ENCODE peak calls at places on chromosomes 11 and 22, in seven cellular contexts. M is CD8-positive, alpha-beta memory T cell; W is kidney epithelial cell; B is naive thymus-derived CD4-positive, alpha-beta T cell; P is psoas muscle; U is HepG2; K is CD4-positive, CD25-positive, alpha-beta regulatory T cell. D is an unnamed sample. For H3K36me3, the result is how much of the 10 kb centered on the place peaks cover.

GRCh38 chr11:75420224-75421034 is 12.6 kb downstream of the KLHL35 start:
- DNase-seq in M (no peak), W (no peak), B (no peak), P (no peak), U (no peak), K (no peak), D (no peak)

GRCh38 chr11:2758751-2759150 is 59.0 kb upstream of the KCNQ1OT1 start:
- DNase-seq in M (no peak), W (no peak), B (no peak), P (no peak), U (no peak), K (no peak), D (no peak)

GRCh38 chr11:67045314-67045713 is 11.3 kb upstream of the RHOD start:
- DNase-seq in M (no peak), W (peak), B (no peak), P (peak), U (no peak), K (no peak), D (no peak)

GRCh38 chr11:63866211-63866610 is 27.3 kb downstream of the MARK2 start:
- DNase-seq in M (peak), W (no peak), B (peak), P (peak), U (no peak), K (peak), D (peak)

GRCh38 chr11:65110354-65110861 is 1.3 kb upstream of the TM7SF2 start:
- DNase-seq in M (peak), W (no peak), B (peak), P (peak), U (peak), K (peak), D (peak)

GRCh38 chr11:73334244-73335203 is 26.4 kb downstream of the ARHGEF17 start:
- DNase-seq in M (no peak), W (peak), B (no peak), P (peak), U (peak), K (no peak), D (no peak)

GRCh38 chr11:3169952-3170755 is 5.0 kb upstream of the OSBPL5 start:
- DNase-seq in M (no peak), W (no peak), B (no peak), P (no peak), U (no peak), K (no peak), D (no peak)

GRCh38 chr11:72629266-72629665 is 45.0 kb downstream of the PDE2A start:
- DNase-seq in M (no peak), W (no peak), B (no peak), P (peak), U (no peak), K (no peak), D (peak)

GRCh38 chr22:42883970-42884369 is 26.9 kb upstream of the ARFGAP3 start:
- DNase-seq in M (no peak), W (no peak), B (no peak), P (no peak), U (no peak), K (no peak), D (no peak)

GRCh38 chr22:49025791-49026475 is 801.7 kb downstream of the BRD1 start:
- DNase-seq in M (no peak), W (no peak), B (no peak), P (no peak), U (no peak), K (no peak), D (no peak)

GRCh38 chr11:46216765-46217089 is 60.7 kb upstream of the CREB3L1 start:
- DNase-seq in M (no peak), W (no peak), B (no peak), P (no peak), U (no peak), K (no peak), D (no peak)

GRCh38 chr11:85826096-85826855 is 15.3 kb upstream of the SYTL2 start:
- DNase-seq in M (no peak), W (no peak), B (no peak), P (peak), U (no peak), K (no peak), D (peak)

GRCh38 chr22:49994361-49995058 is 18.1 kb downstream of the IL17REL start:
- DNase-seq in M (no peak), W (no peak), B (no peak), P (no peak), U (no peak), K (no peak), D (no peak)

GRCh38 chr11:29449280-29450074 is 567.4 kb downstream of the KCNA4 start:
- DNase-seq in M (no peak), W (no peak), B (no peak), P (no peak), U (no peak), K (no peak), D (no peak)

GRCh38 chr11:3796346-3796745 is 1.0 kb downstream of the NUP98 start:
- DNase-seq in M (no peak), W (no peak), B (peak), P (no peak), U (no peak), K (no peak), D (peak)

GRCh38 chr11:86706341-86707131 is 34.1 kb upstream of the ME3 start:
- DNase-seq in M (no peak), W (no peak), B (no peak), P (no peak), U (peak), K (no peak), D (no peak)

GRCh38 chr11:65492637-65493366 is 6.0 kb upstream of the MALAT1 start:
- DNase-seq in M (no peak), W (no peak), B (no peak), P (peak), U (no peak), K (no peak), D (no peak)

GRCh38 chr22:29663230-29663826 is 56.5 kb upstream of the CABP7 start:
- DNase-seq in M (no peak), W (no peak), B (no peak), P (no peak), U (no peak), K (no peak), D (no peak)

GRCh38 chr11:120565436-120566155 is 54.0 kb downstream of the GRIK4 start:
- DNase-seq in M (no peak), W (no peak), B (no peak), P (no peak), U (no peak), K (no peak), D (no peak)

GRCh38 chr22:24601217-24602104 is 1.5 kb upstream of the GGT1 start:
- DNase-seq in M (no peak), W (no peak), B (no peak), P (no peak), U (peak), K (no peak), D (peak)

GRCh38 chr22:50014053-50014501 is 1.5 kb upstream of the IL17REL start:
- DNase-seq in M (no peak), W (no peak), B (no peak), P (no peak), U (no peak), K (no peak), D (no peak)

GRCh38 chr11:128240546-128240945 is 346.8 kb downstream of the ETS1 start:
- DNase-seq in M (no peak), W (no peak), B (no peak), P (no peak), U (no peak), K (no peak), D (no peak)

GRCh38 chr11:43124272-43124920 is 187.4 kb upstream of the API5 start:
- DNase-seq in M (no peak), W (no peak), B (no peak), P (no peak), U (no peak), K (no peak), D (no peak)

GRCh38 chr11:76734456-76735217 is 48.5 kb upstream of the TSKU start:
- DNase-seq in M (no peak), W (no peak), B (no peak), P (no peak), U (no peak), K (no peak), D (no peak)

GRCh38 chr11:78295991-78296930 is 107.5 kb downstream of the USP35 start:
- DNase-seq in M (no peak), W (no peak), B (no peak), P (no peak), U (no peak), K (no peak), D (no peak)

GRCh38 chr22:26718905-26719304 is 61.5 kb downstream of the MIAT start:
- DNase-seq in M (no peak), W (peak), B (no peak), P (no peak), U (no peak), K (no peak), D (no peak)

GRCh38 chr11:101187748-101188147 is 58.1 kb upstream of the PGR start:
- DNase-seq in M (no peak), W (no peak), B (no peak), P (no peak), U (no peak), K (no peak), D (no peak)

GRCh38 chr22:17575151-17575550 is 11.9 kb downstream of the SLC25A18 start:
- DNase-seq in M (no peak), W (no peak), B (no peak), P (no peak), U (no peak), K (no peak), D (no peak)

GRCh38 chr22:44703269-44703870 is 1.4 kb downstream of the PRR5 start:
- DNase-seq in M (no peak), W (no peak), B (no peak), P (no peak), U (no peak), K (no peak), D (peak)

GRCh38 chr22:46829140-46829891 is 66.9 kb downstream of the TBC1D22A start:
- DNase-seq in M (no peak), W (peak), B (no peak), P (no peak), U (no peak), K (no peak), D (no peak)

GRCh38 chr11:10693509-10694071 is at the start of gene IRAG1:
- DNase-seq in M (no peak), W (no peak), B (no peak), P (peak), U (no peak), K (no peak), D (no peak)

GRCh38 chr11:32032052-32032451 is 58.8 kb upstream of the RCN1 start:
- DNase-seq in M (no peak), W (no peak), B (no peak), P (no peak), U (no peak), K (no peak), D (no peak)

GRCh38 chr11:104526006-104526405 is 362.1 kb upstream of the PDGFD start:
- DNase-seq in M (no peak), W (no peak), B (no peak), P (no peak), U (no peak), K (no peak), D (no peak)

GRCh38 chr11:57321388-57321995 is 3.3 kb downstream of the TNKS1BP1 start:
- DNase-seq in M (no peak), W (no peak), B (no peak), P (no peak), U (no peak), K (no peak), D (no peak)

GRCh38 chr11:36974771-36975170 is 376.7 kb upstream of the RAG2 start:
- DNase-seq in M (no peak), W (no peak), B (no peak), P (no peak), U (no peak), K (no peak), D (no peak)

GRCh38 chr11:72507050-72507449 is 72.7 kb upstream of the CLPB start:
- DNase-seq in M (no peak), W (no peak), B (no peak), P (no peak), U (no peak), K (no peak), D (no peak)

GRCh38 chr11:128696930-128697329 is 3.1 kb downstream of the FLI1 start:
- DNase-seq in M (no peak), W (no peak), B (no peak), P (no peak), U (no peak), K (no peak), D (no peak)

GRCh38 chr22:48223488-48224190 is 1461.2 kb downstream of the TBC1D22A start:
- DNase-seq in M (no peak), W (no peak), B (no peak), P (no peak), U (no peak), K (no peak), D (no peak)

GRCh38 chr11:119729581-119730346 is 764 bp upstream of the NECTIN1 start:
- DNase-seq in M (no peak), W (no peak), B (no peak), P (peak), U (no peak), K (no peak), D (peak)

GRCh38 chr11:61962213-61963015 is 5.0 kb downstream of the FTH1 start:
- DNase-seq in M (no peak), W (no peak), B (no peak), P (no peak), U (no peak), K (no peak), D (peak)

GRCh38 chr11:71501071-71501985 is 25.7 kb upstream of the KRTAP5-7 start:
- DNase-seq in M (no peak), W (no peak), B (no peak), P (no peak), U (no peak), K (no peak), D (no peak)
- H3K36me3 ChIP-seq in M (under half), W (under half), B (under half), P (half or more), U (under half), K (half or more), D (under half)

GRCh38 chr11:83680351-83680750 is 394.2 kb upstream of the CCDC90B start:
- DNase-seq in M (no peak), W (no peak), B (no peak), P (no peak), U (no peak), K (no peak), D (no peak)
- H3K4me3 ChIP-seq in M (no peak), W (no peak), B (no peak), P (no peak), U (no peak), K (no peak), D (no peak)

DNA sequence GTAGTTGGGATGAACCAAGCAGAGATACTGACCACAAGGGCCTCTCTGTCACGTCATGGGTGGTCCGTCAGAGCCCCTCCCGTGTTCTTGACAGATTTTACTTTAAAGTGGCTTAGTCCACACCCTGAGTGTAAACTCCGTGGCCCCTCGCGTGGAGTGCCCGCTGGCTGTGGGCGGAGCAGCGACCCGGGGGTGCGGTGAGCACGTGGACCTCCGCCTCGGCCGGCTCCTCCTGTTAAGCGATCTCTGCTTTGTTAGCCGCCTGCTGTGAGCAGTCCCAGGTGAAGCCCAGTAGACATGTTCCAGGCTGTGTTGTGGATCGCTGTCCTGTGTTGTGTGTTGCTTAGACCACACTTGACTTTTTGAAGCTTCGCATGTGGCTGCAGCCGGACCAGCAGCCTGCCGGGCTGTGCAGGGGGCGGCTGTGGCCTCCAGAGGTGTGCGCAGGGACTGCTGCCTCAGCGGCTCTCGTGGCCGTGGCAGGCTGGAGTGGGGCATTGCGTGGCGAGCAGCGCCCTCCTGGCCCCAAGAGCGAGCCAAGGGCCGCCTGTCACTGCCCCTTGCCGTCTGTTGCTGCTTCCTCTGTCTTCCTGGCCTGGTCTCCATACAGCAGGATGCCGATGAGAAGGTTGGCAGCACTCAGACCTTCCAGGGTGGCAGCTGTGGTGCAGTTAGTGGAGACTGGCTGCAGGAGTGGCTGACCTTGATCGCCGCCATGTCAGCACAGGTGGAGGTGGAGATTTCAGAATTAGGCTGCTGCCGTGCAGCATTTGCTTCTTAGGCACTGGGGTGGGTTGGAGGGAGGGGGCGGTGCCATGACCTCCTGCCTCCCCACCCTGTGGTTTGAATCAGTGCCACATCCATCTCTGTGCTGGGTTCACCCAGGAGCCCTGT is 34.2 kb downstream of the MUC6 start:
- DNase-seq in M (no peak), W (no peak), B (no peak), P (no peak), U (no peak), K (no peak), D (no peak)
- H3K36me3 ChIP-seq in M (under half), W (under half), B (under half), P (half or more), U (under half), K (half or more), D (under half)

DNA sequence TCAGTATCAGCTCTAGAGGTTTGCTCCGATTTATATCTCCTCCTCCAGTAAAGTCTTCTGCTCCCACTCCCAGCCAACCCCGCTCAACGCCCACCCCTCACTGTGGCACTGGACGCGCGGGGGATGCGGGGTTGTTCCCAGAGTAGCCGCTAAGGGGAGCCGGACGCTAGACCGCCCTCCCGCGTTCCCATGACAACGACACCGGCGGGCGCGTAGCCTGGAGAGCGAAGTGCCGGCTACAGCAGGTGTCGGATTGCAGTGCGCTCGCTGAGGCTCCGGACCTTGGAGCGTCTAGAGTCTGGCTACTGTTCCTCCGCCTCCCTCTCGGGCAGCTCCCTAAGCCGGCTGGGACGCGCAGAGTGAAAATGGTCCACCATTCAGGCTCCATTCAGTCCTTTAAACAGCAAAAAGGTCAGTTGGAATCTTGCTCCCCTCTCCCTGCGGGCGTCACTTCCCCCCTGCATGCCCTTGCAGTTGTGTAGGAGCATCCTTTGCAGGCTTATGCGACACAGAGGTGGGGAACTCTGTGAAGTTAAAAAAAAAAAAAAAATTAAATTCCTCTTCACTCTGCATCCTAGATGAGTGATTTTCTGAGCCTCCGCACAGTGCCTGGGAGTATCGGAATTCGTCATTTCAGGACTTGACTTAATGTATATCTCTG is at the start of gene ANO3:
- DNase-seq in M (no peak), W (peak), B (no peak), P (peak), U (peak), K (no peak), D (peak)
- H3K4me3 ChIP-seq in M (no peak), W (peak), B (no peak), P (peak), U (no peak), K (no peak), D (no peak)

GRCh38 chr11:962743-963142 is 37.1 kb downstream of the AP2A2 start:
- DNase-seq in M (no peak), W (no peak), B (no peak), P (no peak), U (no peak), K (no peak), D (no peak)
- H3K36me3 ChIP-seq in M (under half), W (under half), B (under half), P (under half), U (under half), K (under half), D (under half)

D was measured in small intestine.